ENCODE peak calls at places on chromosomes 11 and 22, in four cellular contexts. A, O, N and K are unnamed samples.

GRCh38 chr11:108672113-108672512 is 7.2 kb downstream of the DDX10 start:
- DNase-seq in O (no peak), N (no peak), A (peak; percentile 13), K (no peak)

GRCh38 chr22:49243335-49243734 is 584.3 kb downstream of the BRD1 start:
- DNase-seq in O (no peak), N (no peak), A (no peak), K (no peak)

GRCh38 chr22:24953294-24954113 is 988 bp downstream of the KIAA1671 start:
- DNase-seq in O (no peak), A (peak; percentile 74), N (no peak), K (no peak)

GRCh38 chr11:14336507-14337503 is 22.2 kb downstream of the RRAS2 start:
- DNase-seq in A (no peak), N (peak; percentile 79), O (no peak), K (peak; percentile 96)

GRCh38 chr11:2665747-2666710 is 33.8 kb downstream of the KCNQ1OT1 start:
- DNase-seq in A (no peak), O (no peak), N (no peak), K (no peak)

GRCh38 chr11:27329867-27330632 is 33.0 kb downstream of the CCDC34 start:
- DNase-seq in O (no peak), A (no peak), N (no peak), K (no peak)

GRCh38 chr11:33869511-33870422 is 22.1 kb downstream of the LMO2 start:
- DNase-seq in A (peak; percentile 84), N (no peak), O (peak; percentile 15), K (peak; percentile 21)

GRCh38 chr11:118334746-118335145 is 7.8 kb downstream of the CD3D start:
- DNase-seq in O (no peak), A (no peak), N (no peak), K (no peak)

GRCh38 chr11:5237384-5237783 is 3.1 kb upstream of the HBD start:
- DNase-seq in O (no peak), N (no peak), A (no peak), K (no peak)
- H3K9ac ChIP-seq in O (no peak overlapping the region), N (no peak overlapping the region), A (no peak overlapping the region), K (no peak overlapping the region)

GRCh38 chr11:113110046-113110445 is 148.8 kb downstream of the NCAM1 start:
- DNase-seq in A (no peak), O (no peak), N (no peak), K (no peak)
- TF ChIP-seq CTCF in A (no peak), O (no peak), N (no peak), K (no peak)

DNA sequence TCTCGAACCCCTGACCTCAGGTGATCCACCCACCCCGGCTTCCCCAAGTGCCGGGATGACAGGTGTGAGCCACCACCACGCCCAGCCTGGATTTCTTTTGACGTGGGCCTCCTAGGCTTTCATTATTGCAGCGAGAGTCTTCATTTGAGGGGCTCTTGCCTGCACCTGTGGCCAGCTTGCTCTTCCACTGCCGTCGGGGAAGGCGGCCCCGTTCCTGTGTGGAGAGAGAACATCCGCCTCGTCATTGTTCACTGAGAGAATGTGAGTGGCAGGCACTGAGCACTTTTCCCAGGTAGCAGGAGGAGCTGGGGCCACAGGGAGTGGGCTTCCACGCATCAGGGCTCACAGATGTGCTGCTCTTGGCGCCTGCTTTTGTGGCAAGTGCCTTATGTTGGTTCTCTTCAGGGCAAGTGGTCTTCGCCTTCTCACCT is 365.0 kb downstream of the TBC1D22A start:
- DNase-seq in A (no peak), N (no peak), O (no peak), K (no peak)
- TF ChIP-seq EZH2phosphoT487 in A (no peak), N (no peak), O (no peak), K (no peak)

DNA sequence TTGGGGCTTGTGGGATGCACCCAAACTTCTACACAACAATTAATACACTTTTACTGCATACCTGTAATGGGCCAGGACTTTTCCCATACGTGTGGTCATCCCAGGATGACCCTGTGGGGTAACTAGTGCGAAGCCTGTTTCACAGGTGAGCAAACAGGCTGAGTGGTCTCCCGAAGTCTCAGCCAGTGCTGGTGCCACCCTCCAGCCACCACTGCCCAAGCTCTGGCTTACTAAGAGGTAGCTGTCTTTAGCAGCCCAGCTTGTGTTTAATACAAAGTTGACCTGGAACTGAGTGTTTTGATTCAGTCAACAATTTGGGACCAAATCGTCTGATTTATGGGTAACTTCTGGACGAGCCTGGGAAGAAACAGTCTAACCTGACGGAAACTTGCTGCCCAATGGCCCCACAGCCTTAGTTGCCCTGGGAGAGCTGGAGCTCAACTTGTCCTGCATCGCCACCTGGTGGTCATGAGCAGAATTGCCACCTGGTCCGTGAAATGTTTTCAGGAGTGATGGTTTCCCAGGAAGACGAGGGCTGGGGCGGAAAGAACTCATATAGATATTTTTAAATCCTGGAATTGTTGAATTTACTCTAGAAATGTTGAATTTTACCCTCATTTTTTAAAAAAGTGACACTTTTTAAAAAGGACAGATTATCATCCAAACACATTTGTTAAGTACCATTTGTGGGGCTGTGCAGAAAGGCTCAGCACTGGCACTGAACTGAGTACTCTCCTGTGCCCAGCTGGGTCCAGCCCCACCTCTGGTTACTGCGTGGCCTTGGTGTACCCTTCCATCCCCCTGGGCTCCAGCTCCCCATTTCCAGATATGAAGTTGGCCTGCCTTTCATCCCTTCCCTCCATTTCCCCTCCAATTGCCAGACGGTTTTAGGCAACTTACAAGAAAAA is 95.5 kb upstream of the PARVA start:
- DNase-seq in A (peak; percentile 84), N (peak; percentile 58), O (peak; percentile 74), K (peak; percentile 87)
- H3K9ac ChIP-seq in A (no peak overlapping the region), N (no peak overlapping the region), O (no peak overlapping the region), K (peak overlapping the region; percentile 11)

DNA sequence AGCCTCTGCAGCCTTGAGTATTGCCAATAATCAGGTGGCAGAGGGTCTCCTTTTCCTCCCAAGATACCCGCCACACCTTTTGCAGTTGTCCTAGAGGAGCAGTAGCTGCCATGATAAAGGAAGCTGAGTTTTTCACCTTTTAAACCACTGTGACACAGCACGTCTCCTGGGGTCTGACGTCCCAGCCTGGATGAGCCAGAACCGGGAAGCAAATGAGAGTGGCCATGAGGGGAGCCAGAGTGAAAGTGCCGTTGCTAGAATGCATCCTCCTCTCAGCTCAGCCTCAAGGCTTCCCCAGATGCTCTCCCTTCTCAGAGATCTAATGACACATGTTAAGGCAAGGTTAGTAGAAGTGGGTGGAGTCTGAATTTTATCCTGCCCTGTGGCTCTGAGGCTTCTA is 23.4 kb upstream of the HTR3A start:
- DNase-seq in A (peak; percentile 11), O (no peak), N (no peak), K (no peak)
- TF ChIP-seq CTCF in A (no peak), O (no peak), N (no peak), K (no peak)

GRCh38 chr22:28702891-28703290 is 23.3 kb upstream of the TTC28 start:
- DNase-seq in N (no peak), O (no peak), A (no peak), K (no peak)
- TF ChIP-seq EZH2phosphoT487 in N (no peak), O (no peak), A (no peak), K (no peak)

GRCh38 chr11:975824-976223 is 50.2 kb downstream of the AP2A2 start:
- DNase-seq in N (no peak), A (peak; percentile 78), O (no peak), K (no peak)

GRCh38 chr11:980438-981365 is 55.0 kb downstream of the AP2A2 start:
- DNase-seq in O (no peak), N (no peak), A (no peak), K (no peak)

GRCh38 chr11:978781-979180 is 53.1 kb downstream of the AP2A2 start:
- DNase-seq in O (no peak), A (no peak), N (no peak), K (no peak)

GRCh38 chr11:976431-977160 is 50.9 kb downstream of the AP2A2 start:
- DNase-seq in A (no peak), O (no peak), N (no peak), K (no peak)

DNA sequence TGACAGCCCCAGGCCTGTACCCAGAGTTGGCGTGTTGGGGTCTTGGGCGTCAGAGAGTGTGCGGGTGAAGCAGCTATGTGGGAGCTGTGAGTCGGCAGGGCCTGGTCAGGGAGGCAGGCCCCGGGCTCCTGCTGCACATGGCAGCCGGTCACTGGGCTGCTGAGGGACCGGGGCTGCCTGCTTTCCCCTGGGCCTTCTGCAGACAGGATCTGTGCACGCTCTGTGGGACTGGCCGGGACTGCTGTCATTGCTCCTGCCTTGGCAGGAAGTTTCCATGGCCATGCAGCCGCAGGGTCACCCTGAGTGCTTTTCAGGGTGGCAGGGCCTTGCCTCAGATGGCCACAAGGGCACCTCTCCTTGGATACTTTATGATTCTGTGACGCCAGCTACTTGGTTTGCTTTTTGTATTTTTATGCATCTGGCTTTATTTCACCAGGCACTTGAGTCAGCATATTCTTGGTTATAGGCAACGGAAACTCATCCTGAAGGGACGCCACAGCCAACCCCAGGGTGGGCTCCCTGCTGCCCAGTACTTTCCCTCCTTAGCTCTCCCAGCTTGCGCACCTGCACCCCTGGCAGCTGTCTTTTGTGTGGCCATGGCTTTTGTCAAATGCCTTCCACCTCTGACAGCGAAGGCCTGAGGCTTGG is 52.5 kb downstream of the AP2A2 start:
- DNase-seq in A (no peak), N (no peak), O (no peak), K (no peak)
- H3K9ac ChIP-seq in A (no peak overlapping the region), N (no peak overlapping the region), O (no peak overlapping the region), K (no peak overlapping the region)

GRCh38 chr22:35102663-35103062 is 36.7 kb downstream of the ISX start:
- DNase-seq in O (peak; percentile 51), A (peak; percentile 25), N (no peak), K (peak; percentile 4)
- TF ChIP-seq CTCF in O (peak; percentile 33), A (no peak), N (no peak), K (no peak)